ENCODE peak calls at places on chromosomes 6 and 20, in four cellular contexts. C, T, M and O are unnamed samples.

GRCh38 chr6:127832381-127832780 is 68.5 kb downstream of the THEMIS start:
- DNase-seq in T (no peak), M (no peak), C (no peak), O (no peak)

GRCh38 chr20:50017576-50018248 is 34.9 kb downstream of the SNAI1 start:
- DNase-seq in M (no peak), T (no peak), C (no peak), O (no peak)

GRCh38 chr20:51715028-51715872 is 52.9 kb downstream of the ATP9A start:
- DNase-seq in C (no peak), T (no peak), M (no peak), O (no peak)

GRCh38 chr20:58308680-58309527 is 611 bp upstream of the RAB22A start:
- DNase-seq in M (peak), C (peak), T (no peak), O (peak)

GRCh38 chr6:145798530-145798929 is 16.1 kb downstream of the FBXO30 start:
- DNase-seq in C (no peak), T (no peak), M (no peak), O (no peak)

GRCh38 chr6:15132854-15133670 is 112.8 kb upstream of the JARID2 start:
- DNase-seq in M (no peak), C (no peak), T (no peak), O (no peak)

GRCh38 chr6:125363360-125364121 is 61.8 kb upstream of the HDDC2 start:
- DNase-seq in M (peak), C (peak), T (no peak), O (no peak)

GRCh38 chr6:125797120-125797933 is 6.6 kb downstream of the NCOA7 start:
- DNase-seq in M (no peak), T (no peak), C (no peak), O (no peak)

GRCh38 chr6:3352678-3353077 is 93.9 kb downstream of the PSMG4 start:
- DNase-seq in M (no peak), C (no peak), T (no peak), O (no peak)

GRCh38 chr6:36757206-36757605 is 59.6 kb downstream of the RAB44 start:
- DNase-seq in T (no peak), M (no peak), C (no peak), O (no peak)

GRCh38 chr20:61373956-61374545 is 122.0 kb downstream of the CDH4 start:
- DNase-seq in M (no peak), T (no peak), C (no peak), O (no peak)

GRCh38 chr6:100176951-100177710 is 183.1 kb upstream of the MCHR2 start:
- DNase-seq in M (no peak), T (no peak), C (no peak), O (no peak)

GRCh38 chr6:24476631-24477030 is 12.7 kb downstream of the GPLD1 start:
- DNase-seq in C (no peak), T (no peak), M (no peak), O (no peak)

GRCh38 chr6:33785766-33786165 is 3.2 kb downstream of the LEMD2 start:
- DNase-seq in T (no peak), C (no peak), M (no peak), O (no peak)

GRCh38 chr6:37222125-37222967 is 35.2 kb upstream of the TBC1D22B start:
- DNase-seq in M (peak), C (no peak), T (peak), O (peak)

GRCh38 chr6:108581237-108581931 is 20.7 kb downstream of the FOXO3 start:
- DNase-seq in M (no peak), C (no peak), T (no peak), O (no peak)

GRCh38 chr6:33073431-33073871 is at the start of gene HLA-DPA1:
- DNase-seq in T (no peak), C (no peak), M (no peak), O (no peak)

GRCh38 chr20:25378884-25379733 is 11.5 kb downstream of the ABHD12 start:
- DNase-seq in T (no peak), M (no peak), C (no peak), O (no peak)

GRCh38 chr6:149933036-149933435 is 8.8 kb upstream of the ULBP2 start:
- DNase-seq in M (peak), T (no peak), C (no peak), O (no peak)

GRCh38 chr6:106339334-106340029 is 13.9 kb upstream of the ATG5 start:
- DNase-seq in M (no peak), C (no peak), T (no peak), O (peak)

GRCh38 chr6:786946-787763 is 94.2 kb upstream of the EXOC2 start:
- DNase-seq in M (no peak), C (no peak), T (no peak), O (no peak)

GRCh38 chr6:141451176-141451507 is 681.6 kb upstream of the GJE1 start:
- DNase-seq in T (no peak), C (no peak), M (no peak), O (no peak)

GRCh38 chr6:21885101-21885500 is 291.6 kb downstream of the SOX4 start:
- DNase-seq in T (no peak), C (no peak), M (no peak), O (no peak)

GRCh38 chr20:62400541-62400940 is 6.5 kb downstream of the CABLES2 start:
- DNase-seq in T (no peak), C (no peak), M (no peak), O (no peak)

GRCh38 chr6:139686308-139686707 is 311.9 kb upstream of the CITED2 start:
- DNase-seq in M (no peak), C (no peak), T (no peak), O (no peak)

GRCh38 chr20:44393608-44394519 is 38.4 kb downstream of the HNF4A start:
- DNase-seq in M (no peak), C (no peak), T (no peak), O (no peak)

GRCh38 chr20:47275548-47275947 is 81.0 kb downstream of the ZMYND8 start:
- DNase-seq in C (no peak), M (no peak), T (no peak), O (no peak)

GRCh38 chr20:36093025-36093803 is 61.3 kb upstream of the EPB41L1 start:
- DNase-seq in M (no peak), C (peak), T (no peak), O (peak)

GRCh38 chr20:59039233-59039632 is 3.4 kb downstream of the PRELID3B start:
- DNase-seq in M (no peak), C (no peak), T (no peak), O (no peak)

GRCh38 chr6:93721386-93722048 is 302.2 kb upstream of the EPHA7 start:
- DNase-seq in T (no peak), M (no peak), C (no peak), O (no peak)

GRCh38 chr6:11222385-11223277 is 9.8 kb downstream of the NEDD9 start:
- DNase-seq in C (no peak), M (no peak), T (no peak), O (no peak)

GRCh38 chr20:34976286-34976685 is 20.6 kb downstream of the MYH7B start:
- DNase-seq in M (no peak), C (no peak), T (no peak), O (no peak)

GRCh38 chr6:154111025-154111424 is 72.0 kb downstream of the OPRM1 start:
- DNase-seq in T (no peak), M (no peak), C (no peak), O (no peak)

GRCh38 chr6:143513410-143513809 is 1.9 kb upstream of the FUCA2 start:
- DNase-seq in C (no peak), T (no peak), M (no peak), O (no peak)